ENCODE peak calls at places on chromosomes 16 and 17, in six cellular contexts. One of them, this sample, is unnamed.

GRCh38 chr16:92431-93339 is 14.7 kb downstream of the MPG start:
- DNase-seq in GM03348: no peak
- DNase-seq in NCI-H345: peak
- DNase-seq in stimulated activated CD8-positive, alpha-beta memory T cell treated with anti-CD3 and anti-CD28 coated beads, Interleukin-4, amount 100 ng/mL, for 1 hour: no peak
- DNase-seq in neuronal stem cell: no peak
- DNase-seq in A172: no peak
- DNase-seq in this sample: no peak

GRCh38 chr17:13002761-13003453 is 14.9 kb downstream of the ELAC2 start:
- DNase-seq in GM03348: peak
- DNase-seq in NCI-H345: peak
- DNase-seq in stimulated activated CD8-positive, alpha-beta memory T cell treated with anti-CD3 and anti-CD28 coated beads, Interleukin-4, amount 100 ng/mL, for 1 hour: no peak
- DNase-seq in neuronal stem cell: peak
- DNase-seq in A172: peak
- DNase-seq in this sample: peak

GRCh38 chr16:72042157-72042660 is 12.1 kb upstream of the HP start:
- DNase-seq in GM03348: no peak
- DNase-seq in NCI-H345: no peak
- DNase-seq in stimulated activated CD8-positive, alpha-beta memory T cell treated with anti-CD3 and anti-CD28 coated beads, Interleukin-4, amount 100 ng/mL, for 1 hour: no peak
- DNase-seq in neuronal stem cell: no peak
- DNase-seq in A172: peak
- DNase-seq in this sample: no peak

GRCh38 chr17:46765491-46765890 is 53.0 kb downstream of the WNT3 start:
- DNase-seq in GM03348: no peak
- DNase-seq in NCI-H345: no peak
- DNase-seq in stimulated activated CD8-positive, alpha-beta memory T cell treated with anti-CD3 and anti-CD28 coated beads, Interleukin-4, amount 100 ng/mL, for 1 hour: no peak
- DNase-seq in neuronal stem cell: no peak
- DNase-seq in A172: no peak
- DNase-seq in this sample: no peak

GRCh38 chr17:72974605-72975232 is 117.8 kb downstream of the SLC39A11 start:
- DNase-seq in GM03348: no peak
- DNase-seq in NCI-H345: peak
- DNase-seq in stimulated activated CD8-positive, alpha-beta memory T cell treated with anti-CD3 and anti-CD28 coated beads, Interleukin-4, amount 100 ng/mL, for 1 hour: no peak
- DNase-seq in neuronal stem cell: no peak
- DNase-seq in A172: peak
- DNase-seq in this sample: no peak

GRCh38 chr17:1484586-1485310 is 7.7 kb downstream of the MYO1C start:
- DNase-seq in GM03348: peak
- DNase-seq in NCI-H345: peak
- DNase-seq in stimulated activated CD8-positive, alpha-beta memory T cell treated with anti-CD3 and anti-CD28 coated beads, Interleukin-4, amount 100 ng/mL, for 1 hour: peak
- DNase-seq in neuronal stem cell: peak
- DNase-seq in A172: peak
- DNase-seq in this sample: no peak

GRCh38 chr17:77853208-77853977 is 105.1 kb upstream of the TNRC6C start:
- DNase-seq in GM03348: no peak
- DNase-seq in NCI-H345: no peak
- DNase-seq in stimulated activated CD8-positive, alpha-beta memory T cell treated with anti-CD3 and anti-CD28 coated beads, Interleukin-4, amount 100 ng/mL, for 1 hour: no peak
- DNase-seq in neuronal stem cell: no peak
- DNase-seq in A172: no peak
- DNase-seq in this sample: no peak

GRCh38 chr17:17874478-17874877 is 37.7 kb upstream of the SREBF1 start:
- DNase-seq in GM03348: peak
- DNase-seq in NCI-H345: no peak
- DNase-seq in stimulated activated CD8-positive, alpha-beta memory T cell treated with anti-CD3 and anti-CD28 coated beads, Interleukin-4, amount 100 ng/mL, for 1 hour: no peak
- DNase-seq in neuronal stem cell: no peak
- DNase-seq in A172: peak
- DNase-seq in this sample: peak

GRCh38 chr17:19716108-19717030 is at the start of gene SLC47A2:
- DNase-seq in GM03348: no peak
- DNase-seq in NCI-H345: no peak
- DNase-seq in stimulated activated CD8-positive, alpha-beta memory T cell treated with anti-CD3 and anti-CD28 coated beads, Interleukin-4, amount 100 ng/mL, for 1 hour: no peak
- DNase-seq in neuronal stem cell: no peak
- DNase-seq in A172: peak
- DNase-seq in this sample: no peak

GRCh38 chr16:86874141-86874540 is 295.8 kb downstream of the FOXL1 start:
- DNase-seq in GM03348: peak
- DNase-seq in NCI-H345: no peak
- DNase-seq in stimulated activated CD8-positive, alpha-beta memory T cell treated with anti-CD3 and anti-CD28 coated beads, Interleukin-4, amount 100 ng/mL, for 1 hour: no peak
- DNase-seq in neuronal stem cell: no peak
- DNase-seq in A172: no peak
- DNase-seq in this sample: no peak

GRCh38 chr17:78973792-78974520 is 5.8 kb downstream of the LGALS3BP start:
- DNase-seq in GM03348: no peak
- DNase-seq in NCI-H345: no peak
- DNase-seq in stimulated activated CD8-positive, alpha-beta memory T cell treated with anti-CD3 and anti-CD28 coated beads, Interleukin-4, amount 100 ng/mL, for 1 hour: no peak
- DNase-seq in neuronal stem cell: no peak
- DNase-seq in A172: no peak
- DNase-seq in this sample: no peak

GRCh38 chr16:50386139-50386538 is 17.4 kb upstream of the BRD7 start:
- DNase-seq in GM03348: no peak
- DNase-seq in NCI-H345: no peak
- DNase-seq in stimulated activated CD8-positive, alpha-beta memory T cell treated with anti-CD3 and anti-CD28 coated beads, Interleukin-4, amount 100 ng/mL, for 1 hour: no peak
- DNase-seq in neuronal stem cell: no peak
- DNase-seq in A172: no peak
- DNase-seq in this sample: no peak

GRCh38 chr16:80285089-80285488 is 255.7 kb upstream of the DYNLRB2 start:
- DNase-seq in GM03348: peak
- DNase-seq in NCI-H345: no peak
- DNase-seq in stimulated activated CD8-positive, alpha-beta memory T cell treated with anti-CD3 and anti-CD28 coated beads, Interleukin-4, amount 100 ng/mL, for 1 hour: no peak
- DNase-seq in neuronal stem cell: no peak
- DNase-seq in A172: peak
- DNase-seq in this sample: peak

GRCh38 chr17:51056813-51057510 is 63.7 kb downstream of the SPAG9 start:
- DNase-seq in GM03348: peak
- DNase-seq in NCI-H345: peak
- DNase-seq in stimulated activated CD8-positive, alpha-beta memory T cell treated with anti-CD3 and anti-CD28 coated beads, Interleukin-4, amount 100 ng/mL, for 1 hour: no peak
- DNase-seq in neuronal stem cell: peak
- DNase-seq in A172: peak
- DNase-seq in this sample: peak

GRCh38 chr16:56577300-56577625 is 12.1 kb upstream of the MT3 start:
- DNase-seq in GM03348: no peak
- DNase-seq in NCI-H345: no peak
- DNase-seq in stimulated activated CD8-positive, alpha-beta memory T cell treated with anti-CD3 and anti-CD28 coated beads, Interleukin-4, amount 100 ng/mL, for 1 hour: no peak
- DNase-seq in neuronal stem cell: no peak
- DNase-seq in A172: no peak
- DNase-seq in this sample: no peak

GRCh38 chr17:48498168-48498840 is 32.5 kb downstream of the HOXB1 start:
- DNase-seq in GM03348: no peak
- DNase-seq in NCI-H345: peak
- DNase-seq in stimulated activated CD8-positive, alpha-beta memory T cell treated with anti-CD3 and anti-CD28 coated beads, Interleukin-4, amount 100 ng/mL, for 1 hour: no peak
- DNase-seq in neuronal stem cell: no peak
- DNase-seq in A172: no peak
- DNase-seq in this sample: no peak

GRCh38 chr17:32783602-32784001 is 93.3 kb downstream of the MYO1D start:
- DNase-seq in GM03348: peak
- DNase-seq in NCI-H345: peak
- DNase-seq in stimulated activated CD8-positive, alpha-beta memory T cell treated with anti-CD3 and anti-CD28 coated beads, Interleukin-4, amount 100 ng/mL, for 1 hour: no peak
- DNase-seq in neuronal stem cell: peak
- DNase-seq in A172: peak
- DNase-seq in this sample: peak

GRCh38 chr16:679808-680624 is at the start of gene STUB1:
- DNase-seq in GM03348: peak
- DNase-seq in NCI-H345: peak
- DNase-seq in stimulated activated CD8-positive, alpha-beta memory T cell treated with anti-CD3 and anti-CD28 coated beads, Interleukin-4, amount 100 ng/mL, for 1 hour: peak
- DNase-seq in neuronal stem cell: peak
- DNase-seq in A172: peak
- DNase-seq in this sample: peak

GRCh38 chr17:78661092-78661770 is 84.0 kb upstream of the DNAH17 start:
- DNase-seq in GM03348: no peak
- DNase-seq in NCI-H345: peak
- DNase-seq in stimulated activated CD8-positive, alpha-beta memory T cell treated with anti-CD3 and anti-CD28 coated beads, Interleukin-4, amount 100 ng/mL, for 1 hour: no peak
- DNase-seq in neuronal stem cell: no peak
- DNase-seq in A172: peak
- DNase-seq in this sample: no peak

GRCh38 chr17:81551458-81552243 is 502 bp downstream of the FAAP100 start:
- DNase-seq in GM03348: peak
- DNase-seq in NCI-H345: no peak
- DNase-seq in stimulated activated CD8-positive, alpha-beta memory T cell treated with anti-CD3 and anti-CD28 coated beads, Interleukin-4, amount 100 ng/mL, for 1 hour: no peak
- DNase-seq in neuronal stem cell: no peak
- DNase-seq in A172: peak
- DNase-seq in this sample: peak

GRCh38 chr17:70205386-70205785 is 36.1 kb downstream of the KCNJ2 start:
- DNase-seq in GM03348: no peak
- DNase-seq in NCI-H345: no peak
- DNase-seq in stimulated activated CD8-positive, alpha-beta memory T cell treated with anti-CD3 and anti-CD28 coated beads, Interleukin-4, amount 100 ng/mL, for 1 hour: no peak
- DNase-seq in neuronal stem cell: no peak
- DNase-seq in A172: no peak
- DNase-seq in this sample: no peak

GRCh38 chr16:66365588-66365987 is 903 bp upstream of the CDH5 start:
- DNase-seq in GM03348: no peak
- DNase-seq in NCI-H345: no peak
- DNase-seq in stimulated activated CD8-positive, alpha-beta memory T cell treated with anti-CD3 and anti-CD28 coated beads, Interleukin-4, amount 100 ng/mL, for 1 hour: no peak
- DNase-seq in neuronal stem cell: no peak
- DNase-seq in A172: peak
- DNase-seq in this sample: no peak

GRCh38 chr17:79294459-79295071 is 219.9 kb downstream of the ENGASE start:
- DNase-seq in GM03348: peak
- DNase-seq in NCI-H345: no peak
- DNase-seq in stimulated activated CD8-positive, alpha-beta memory T cell treated with anti-CD3 and anti-CD28 coated beads, Interleukin-4, amount 100 ng/mL, for 1 hour: peak
- DNase-seq in neuronal stem cell: peak
- DNase-seq in A172: peak
- DNase-seq in this sample: no peak

GRCh38 chr17:74935585-74936469 is at the start of gene OTOP3:
- DNase-seq in GM03348: no peak
- DNase-seq in NCI-H345: no peak
- DNase-seq in stimulated activated CD8-positive, alpha-beta memory T cell treated with anti-CD3 and anti-CD28 coated beads, Interleukin-4, amount 100 ng/mL, for 1 hour: no peak
- DNase-seq in neuronal stem cell: no peak
- DNase-seq in A172: no peak
- DNase-seq in this sample: no peak

GRCh38 chr17:14724770-14725169 is 423.9 kb downstream of the HS3ST3B1 start:
- DNase-seq in GM03348: no peak
- DNase-seq in NCI-H345: no peak
- DNase-seq in stimulated activated CD8-positive, alpha-beta memory T cell treated with anti-CD3 and anti-CD28 coated beads, Interleukin-4, amount 100 ng/mL, for 1 hour: no peak
- DNase-seq in neuronal stem cell: no peak
- DNase-seq in A172: no peak
- DNase-seq in this sample: no peak

GRCh38 chr16:54633943-54634362 is 296.7 kb upstream of the IRX5 start:
- DNase-seq in GM03348: peak
- DNase-seq in NCI-H345: no peak
- DNase-seq in stimulated activated CD8-positive, alpha-beta memory T cell treated with anti-CD3 and anti-CD28 coated beads, Interleukin-4, amount 100 ng/mL, for 1 hour: no peak
- DNase-seq in neuronal stem cell: no peak
- DNase-seq in A172: peak
- DNase-seq in this sample: no peak

GRCh38 chr17:29566473-29567361 is at the start of gene ABHD15:
- DNase-seq in GM03348: peak
- DNase-seq in NCI-H345: peak
- DNase-seq in stimulated activated CD8-positive, alpha-beta memory T cell treated with anti-CD3 and anti-CD28 coated beads, Interleukin-4, amount 100 ng/mL, for 1 hour: no peak
- DNase-seq in neuronal stem cell: peak
- DNase-seq in A172: peak
- DNase-seq in this sample: peak

GRCh38 chr17:47694818-47695663 is 1.1 kb downstream of the TBKBP1 start:
- DNase-seq in GM03348: peak
- DNase-seq in NCI-H345: no peak
- DNase-seq in stimulated activated CD8-positive, alpha-beta memory T cell treated with anti-CD3 and anti-CD28 coated beads, Interleukin-4, amount 100 ng/mL, for 1 hour: no peak
- DNase-seq in neuronal stem cell: no peak
- DNase-seq in A172: no peak
- DNase-seq in this sample: peak

GRCh38 chr17:78995761-78996451 is 13.7 kb downstream of the CANT1 start:
- DNase-seq in GM03348: no peak
- DNase-seq in NCI-H345: no peak
- DNase-seq in stimulated activated CD8-positive, alpha-beta memory T cell treated with anti-CD3 and anti-CD28 coated beads, Interleukin-4, amount 100 ng/mL, for 1 hour: no peak
- DNase-seq in neuronal stem cell: no peak
- DNase-seq in A172: no peak
- DNase-seq in this sample: peak

GRCh38 chr16:77780378-77780837 is 8.0 kb upstream of the VAT1L start:
- DNase-seq in GM03348: peak
- DNase-seq in NCI-H345: no peak
- DNase-seq in stimulated activated CD8-positive, alpha-beta memory T cell treated with anti-CD3 and anti-CD28 coated beads, Interleukin-4, amount 100 ng/mL, for 1 hour: no peak
- DNase-seq in neuronal stem cell: no peak
- DNase-seq in A172: peak
- DNase-seq in this sample: peak

GRCh38 chr17:75681289-75681688 is 14.2 kb downstream of the SAP30BP start:
- DNase-seq in GM03348: peak
- DNase-seq in NCI-H345: no peak
- DNase-seq in stimulated activated CD8-positive, alpha-beta memory T cell treated with anti-CD3 and anti-CD28 coated beads, Interleukin-4, amount 100 ng/mL, for 1 hour: no peak
- DNase-seq in neuronal stem cell: no peak
- DNase-seq in A172: peak
- DNase-seq in this sample: peak